ENCODE peak calls at places on chromosome 12, in four cellular contexts. B is fibroblast of mammary gland, S is IMR-90, L is fibroblast of pulmonary artery. Q is an unnamed sample.
A peak's percentile ranks its signal among the peaks of the same experiment; 100 is the strongest.

GRCh38 chr12:49962861-49963765 is 1.4 kb downstream of the AQP5 start:
- DNase-seq in L (no peak), S (no peak), B (no peak), Q (no peak)

GRCh38 chr12:50005150-50005549 is 20.1 kb downstream of the RACGAP1 start:
- DNase-seq in L (no peak), S (no peak), B (no peak), Q (no peak)

GRCh38 chr12:54984602-54985376 is at the start of gene TESPA1:
- DNase-seq in L (no peak), B (peak; percentile 5), S (no peak), Q (peak; percentile 81)

GRCh38 chr12:104929368-104929767 is 28.7 kb downstream of the SLC41A2 start:
- DNase-seq in L (no peak), S (no peak), B (no peak), Q (no peak)

GRCh38 chr12:31962076-31962475 is 2.9 kb downstream of the RESF1 start:
- DNase-seq in B (no peak), S (no peak), L (no peak), Q (no peak)

GRCh38 chr12:112005419-112006395 is 7.3 kb downstream of the TMEM116 start:
- DNase-seq in S (peak; percentile 46), B (peak; percentile 44), L (no peak), Q (no peak)

GRCh38 chr12:25397001-25397400 is 146.3 kb upstream of the KRAS start:
- DNase-seq in S (no peak), B (no peak), L (no peak), Q (no peak)

GRCh38 chr12:117100251-117100650 is 1.0 kb upstream of the TESC start:
- DNase-seq in S (peak; percentile 16), L (peak; percentile 25), B (peak; percentile 11), Q (peak; percentile 41)

GRCh38 chr12:41345071-41345470 is 157.0 kb downstream of the PDZRN4 start:
- DNase-seq in L (no peak), S (no peak), B (no peak), Q (no peak)

GRCh38 chr12:94148841-94149780 is 734 bp downstream of the PLXNC1 start:
- DNase-seq in B (peak; percentile 31), S (peak; percentile 23), L (peak; percentile 50), Q (peak; percentile 90)

GRCh38 chr12:58967551-58967950 is 47.2 kb upstream of the LRIG3 start:
- DNase-seq in S (peak; percentile 59), L (peak; percentile 44), B (peak; percentile 75), Q (no peak)

GRCh38 chr12:32331133-32331532 is 68.2 kb upstream of the FGD4 start:
- DNase-seq in S (peak; percentile 70), B (no peak), L (peak; percentile 45), Q (no peak)

GRCh38 chr12:108831309-108831991 is 25.9 kb downstream of the SSH1 start:
- DNase-seq in B (no peak), L (no peak), S (no peak), Q (peak; percentile 54)

GRCh38 chr12:84637926-84638325 is 274.7 kb downstream of the SLC6A15 start:
- DNase-seq in B (peak; percentile 4), L (peak; percentile 30), S (peak; percentile 45), Q (no peak)

GRCh38 chr12:47577213-47577612 is 128.6 kb downstream of the RPAP3 start:
- DNase-seq in S (no peak), L (no peak), B (no peak), Q (no peak)

GRCh38 chr12:47946413-47947107 is 16.8 kb upstream of the TMEM106C start:
- DNase-seq in L (peak; percentile 14), B (peak; percentile 33), S (peak; percentile 41), Q (no peak)

GRCh38 chr12:57001448-57001906 is 4.9 kb downstream of the ZBTB39 start:
- DNase-seq in B (peak; percentile 65), L (peak; percentile 76), S (peak; percentile 60), Q (peak; percentile 75)

DNA sequence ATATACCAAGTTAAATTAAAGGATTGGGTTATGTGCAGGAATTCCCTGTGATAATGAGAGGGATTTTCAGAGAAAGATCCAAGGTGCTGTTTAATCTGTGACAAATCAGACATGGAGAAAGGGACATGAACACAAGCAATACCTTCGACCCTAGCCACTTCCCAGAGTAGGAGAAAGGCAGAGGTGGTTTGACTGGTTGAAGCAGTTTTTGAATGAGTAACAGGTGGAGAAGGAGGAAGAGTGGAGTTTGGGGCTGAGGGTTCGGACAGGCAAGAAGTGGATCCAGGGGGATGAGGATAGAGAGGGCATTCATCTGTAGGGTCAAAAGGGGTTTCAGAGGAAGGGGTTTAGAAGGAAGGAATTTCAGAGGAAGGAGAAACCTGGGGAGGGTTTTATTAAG is 27.4 kb upstream of the A2M start:
- DNase-seq in L (no peak), B (no peak), S (no peak), Q (no peak)
- TF ChIP-seq CTCF in L (no peak), B (no peak), S (no peak), Q (no peak)

GRCh38 chr12:1593232-1594044 is 943 bp downstream of the FBXL14 start:
- DNase-seq in L (peak; percentile 28), B (no peak), S (no peak), Q (peak; percentile 51)

GRCh38 chr12:1591543-1591942 is 2.8 kb downstream of the FBXL14 start:
- DNase-seq in B (no peak), S (peak; percentile 59), L (no peak), Q (no peak)

GRCh38 chr12:1590083-1590979 is 4.0 kb downstream of the FBXL14 start:
- DNase-seq in B (peak; percentile 62), L (peak; percentile 47), S (peak; percentile 63), Q (no peak)

GRCh38 chr12:1592444-1593231 is 1.7 kb downstream of the FBXL14 start:
- DNase-seq in B (peak; percentile 88), S (peak; percentile 84), L (peak; percentile 55), Q (peak; percentile 64)

DNA sequence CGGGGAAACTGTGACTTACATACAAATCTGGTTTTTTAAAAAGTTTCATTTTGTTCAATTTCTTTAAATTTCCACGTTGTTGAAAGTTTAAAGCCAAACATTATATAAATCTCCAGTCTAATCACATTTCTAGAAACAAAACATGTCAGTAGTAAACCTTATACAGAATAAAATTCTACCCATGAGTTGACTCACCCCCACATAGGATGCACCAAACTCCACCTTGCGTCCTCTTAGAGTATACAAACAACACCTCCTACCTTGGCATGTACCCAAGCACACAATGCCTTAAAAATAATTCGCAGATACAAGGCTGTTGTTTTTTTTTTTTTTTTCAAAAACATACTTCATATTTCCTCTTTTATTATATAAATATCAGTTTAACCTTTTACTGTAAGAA is 3.4 kb downstream of the FBXL14 start:
- DNase-seq in L (peak; percentile 50), B (peak; percentile 73), S (no peak), Q (no peak)
- TF ChIP-seq CTCF in L (peak; percentile 22), B (peak; percentile 35), S (peak; percentile 6), Q (no peak)

GRCh38 chr12:79688376-79689040 is 2.3 kb downstream of the PAWR start:
- DNase-seq in B (peak; percentile 30), S (no peak), L (no peak), Q (peak; percentile 59)

GRCh38 chr12:79689041-79689476 is 1.7 kb downstream of the PAWR start:
- DNase-seq in L (no peak), S (no peak), B (peak; percentile 12), Q (no peak)

GRCh38 chr12:79690156-79690605 is 583 bp downstream of the PAWR start:
- DNase-seq in B (no peak), L (no peak), S (peak; percentile 20), Q (no peak)

GRCh38 chr12:79690606-79691298 is at the start of gene PAWR:
- DNase-seq in B (peak; percentile 46), S (peak; percentile 66), L (peak; percentile 69), Q (peak; percentile 94)

GRCh38 chr12:79689477-79690155 is 1.1 kb downstream of the PAWR start:
- DNase-seq in S (peak; percentile 55), B (peak; percentile 46), L (peak; percentile 63), Q (peak; percentile 70)
- TF ChIP-seq CTCF in S (no peak), B (no peak), L (no peak), Q (no peak)

GRCh38 chr12:51890511-51891171 is 2.7 kb downstream of the ANKRD33 start:
- DNase-seq in B (no peak), L (no peak), S (no peak), Q (no peak)
- TF ChIP-seq CTCF in B (no peak), L (no peak), S (no peak), Q (no peak)

GRCh38 chr12:72271401-72271740 is 799 bp upstream of the TRHDE start:
- DNase-seq in B (no peak), S (peak; percentile 63), L (no peak), Q (peak; percentile 14)
- TF ChIP-seq CTCF in B (peak; percentile 3), S (peak; percentile 23), L (no peak), Q (no peak)

GRCh38 chr12:129185855-129186254 is 332.6 kb downstream of the GLT1D1 start:
- DNase-seq in S (no peak), B (no peak), L (no peak), Q (no peak)

GRCh38 chr12:129184066-129184695 is 330.9 kb downstream of the GLT1D1 start:
- DNase-seq in B (no peak), S (no peak), L (no peak), Q (no peak)

GRCh38 chr12:129190827-129191226 is 337.5 kb downstream of the GLT1D1 start:
- DNase-seq in S (no peak), L (no peak), B (no peak), Q (no peak)

DNA sequence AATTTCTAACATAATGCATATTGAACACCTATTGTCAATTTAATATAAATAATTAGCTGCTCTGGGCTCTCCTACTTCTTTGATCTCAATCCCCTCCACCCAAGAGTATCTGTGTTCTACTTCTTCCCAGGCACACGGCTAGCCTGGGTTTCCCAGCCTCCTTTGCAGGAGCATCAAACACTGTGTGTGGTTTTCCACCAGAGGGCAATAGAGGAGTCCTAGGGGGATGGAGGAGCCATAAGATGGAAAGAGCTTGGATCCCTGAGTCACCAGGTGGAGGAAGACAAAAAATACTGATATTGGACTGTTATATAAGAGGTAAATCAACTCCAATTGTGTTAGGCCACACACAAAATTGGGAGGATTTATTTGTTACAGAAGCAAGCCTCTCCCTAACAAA is 333.7 kb downstream of the GLT1D1 start:
- DNase-seq in B (no peak), L (no peak), S (no peak), Q (no peak)
- TF ChIP-seq CTCF in B (no peak), L (no peak), S (no peak), Q (no peak)

GRCh38 chr12:65878540-65878939 is 54.3 kb downstream of the HMGA2 start:
- DNase-seq in S (no peak), B (no peak), L (no peak), Q (no peak)
- TF ChIP-seq CTCF in S (peak; percentile 30), B (no peak), L (peak; percentile 29), Q (no peak)

GRCh38 chr12:14284189-14284722 is 81.2 kb upstream of the ATF7IP start:
- DNase-seq in S (peak; percentile 10), B (no peak), L (peak; percentile 29), Q (peak; percentile 55)
- TF ChIP-seq CTCF in S (no peak), B (no peak), L (no peak), Q (no peak)

DNA sequence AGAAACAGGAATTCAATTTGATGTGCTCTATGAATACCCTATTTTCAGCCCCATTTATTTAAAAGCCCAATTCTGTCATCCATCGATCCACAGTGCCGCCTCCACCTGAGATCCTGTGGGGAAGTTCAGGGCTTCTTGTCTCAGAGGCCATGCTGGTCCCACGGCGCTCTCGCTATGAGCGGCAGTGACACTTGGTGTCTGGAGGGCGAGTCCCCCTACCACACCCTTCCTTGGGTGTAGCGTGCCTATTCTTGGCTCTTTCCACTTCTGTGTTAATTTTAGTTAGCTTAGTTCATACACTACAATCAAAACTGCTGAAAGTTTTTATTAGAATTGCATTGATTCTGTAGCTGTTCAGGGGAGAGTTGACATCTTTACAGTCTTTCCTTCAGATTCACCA is 73.8 kb downstream of the DDX51 start:
- DNase-seq in S (no peak), L (no peak), B (no peak), Q (no peak)
- TF ChIP-seq CTCF in S (no peak), L (no peak), B (no peak), Q (no peak)

Q was measured in GM20000.